ENCODE peak calls at places on chromosomes 7 and 10, in five cellular contexts. R is transverse colon, O is astrocyte of the spinal cord, U is glutamatergic neuron, H is uterus. W is an unnamed sample.

GRCh38 chr7:80634505-80634904 is 3.9 kb upstream of the CD36 start:
- DNase-seq in H (no peak), U (no peak), O (peak), R (no peak), W (no peak)

GRCh38 chr7:18191329-18191728 is 163.7 kb upstream of the PRPS1L1 start:
- DNase-seq in O (no peak), H (no peak), R (no peak), U (no peak), W (no peak)

GRCh38 chr7:123494193-123494796 is 40.1 kb downstream of the IQUB start:
- DNase-seq in R (peak), O (peak), H (peak), U (no peak), W (no peak)

GRCh38 chr10:122388287-122388997 is 13.9 kb downstream of the PLEKHA1 start:
- DNase-seq in O (no peak), U (no peak), R (no peak), H (no peak), W (no peak)

GRCh38 chr10:14838582-14839304 is 637 bp downstream of the HSPA14 start:
- DNase-seq in U (peak), O (peak), R (peak), H (peak), W (peak)

GRCh38 chr10:102764340-102765257 is 20.9 kb downstream of the WBP1L start:
- DNase-seq in U (no peak), H (peak), R (no peak), O (no peak), W (no peak)

GRCh38 chr7:32204361-32205018 is 134.3 kb upstream of the PDE1C start:
- DNase-seq in H (peak), R (peak), O (peak), U (peak), W (peak)

GRCh38 chr7:112523871-112524270 is 43.1 kb downstream of the LSMEM1 start:
- DNase-seq in U (no peak), H (no peak), O (no peak), R (no peak), W (no peak)

GRCh38 chr7:17016402-17017010 is 134.7 kb upstream of the AGR3 start:
- DNase-seq in O (no peak), R (no peak), U (no peak), H (no peak), W (no peak)

GRCh38 chr7:111727905-111728634 is 165.8 kb upstream of the IMMP2L start:
- DNase-seq in H (no peak), U (no peak), O (no peak), R (no peak), W (no peak)

GRCh38 chr7:158931899-158932298 is 75.5 kb downstream of the DYNC2I1 start:
- DNase-seq in O (no peak), R (no peak), H (no peak), U (no peak), W (no peak)

GRCh38 chr10:8069627-8070026 is 15.1 kb downstream of the GATA3 start:
- DNase-seq in R (no peak), U (no peak), O (peak), H (no peak), W (no peak)

GRCh38 chr10:110206988-110207804 is at the start of gene MXI1:
- DNase-seq in R (peak), U (peak), O (peak), H (peak), W (peak)

GRCh38 chr10:71697938-71698709 is 21.5 kb downstream of the C10orf105 start:
- DNase-seq in O (no peak), U (no peak), H (no peak), R (no peak), W (no peak)

GRCh38 chr7:30524545-30524944 is 19.9 kb upstream of the GGCT start:
- DNase-seq in O (no peak), R (no peak), H (no peak), U (no peak), W (no peak)

GRCh38 chr7:106737202-106737562 is 76.2 kb upstream of the CCDC71L start:
- DNase-seq in H (no peak), U (no peak), R (no peak), O (peak), W (no peak)

GRCh38 chr7:138625084-138625848 is 75.9 kb downstream of the SVOPL start:
- DNase-seq in O (no peak), H (no peak), R (no peak), U (no peak), W (no peak)

GRCh38 chr10:31036209-31036608 is 4.5 kb upstream of the ZNF438 start:
- DNase-seq in O (peak), U (peak), H (no peak), R (no peak), W (no peak)

GRCh38 chr7:2025188-2025587 is 207.6 kb downstream of the MAD1L1 start:
- DNase-seq in U (no peak), O (no peak), H (no peak), R (no peak), W (no peak)

GRCh38 chr10:69573056-69573806 is at the start of gene NEUROG3:
- DNase-seq in U (peak), H (no peak), O (no peak), R (no peak), W (no peak)

GRCh38 chr7:81676105-81676811 is 93.6 kb downstream of the HGF start:
- DNase-seq in U (no peak), H (no peak), O (peak), R (no peak), W (no peak)

GRCh38 chr7:1913290-1914282 is 243.5 kb downstream of the ELFN1 start:
- DNase-seq in O (no peak), U (no peak), H (no peak), R (no peak), W (no peak)

GRCh38 chr7:36082910-36083309 is 70.1 kb upstream of the EEPD1 start:
- DNase-seq in H (no peak), O (no peak), U (no peak), R (no peak), W (no peak)

GRCh38 chr7:32890553-32891045 is 961 bp downstream of the KBTBD2 start:
- DNase-seq in H (peak), R (peak), U (no peak), O (peak), W (no peak)

GRCh38 chr7:8155836-8156235 is 106.1 kb downstream of the ICA1 start:
- DNase-seq in O (no peak), U (no peak), R (no peak), H (no peak), W (no peak)

GRCh38 chr10:88213206-88213605 is 349.8 kb downstream of the PTEN start:
- DNase-seq in R (no peak), O (no peak), H (no peak), U (no peak), W (no peak)

GRCh38 chr10:33143160-33143728 is 185.2 kb upstream of the ITGB1 start:
- DNase-seq in R (no peak), H (no peak), U (no peak), O (peak), W (no peak)

GRCh38 chr7:150428671-150429451 is 21.6 kb upstream of the GIMAP8 start:
- DNase-seq in U (peak), H (peak), O (peak), R (peak), W (no peak)

GRCh38 chr10:72567884-72568283 is 58.0 kb downstream of the MICU1 start:
- DNase-seq in H (no peak), O (peak), U (no peak), R (no peak), W (no peak)

GRCh38 chr7:101173752-101174244 is 6.3 kb downstream of the NAT16 start:
- DNase-seq in O (no peak), H (no peak), U (no peak), R (no peak), W (no peak)

GRCh38 chr7:33143996-33144718 is 14.8 kb downstream of the BBS9 start:
- DNase-seq in H (no peak), R (no peak), U (no peak), O (peak), W (no peak)

GRCh38 chr7:44087914-44088838 is 5.8 kb upstream of the POLM start:
- DNase-seq in O (peak), U (no peak), H (peak), R (no peak), W (no peak)

GRCh38 chr7:1912472-1913289 is 242.6 kb downstream of the ELFN1 start:
- DNase-seq in O (peak), R (no peak), U (peak), H (peak), W (no peak)

GRCh38 chr10:52011113-52011512 is 303.0 kb upstream of the DKK1 start:
- DNase-seq in R (no peak), U (no peak), H (no peak), O (no peak), W (no peak)

GRCh38 chr10:118870467-118871243 is 115.9 kb upstream of the CACUL1 start:
- DNase-seq in O (peak), U (no peak), R (no peak), H (peak), W (no peak)

GRCh38 chr7:33650828-33651227 is 254.5 kb upstream of the BMPER start:
- DNase-seq in O (no peak), U (no peak), R (no peak), H (no peak), W (no peak)

GRCh38 chr10:14383266-14383665 is 52.5 kb upstream of the FRMD4A start:
- DNase-seq in R (no peak), U (no peak), O (peak), H (no peak), W (no peak)

GRCh38 chr10:103765168-103765567 is 90.2 kb downstream of the SH3PXD2A start:
- DNase-seq in U (no peak), R (no peak), H (no peak), O (peak), W (no peak)

GRCh38 chr10:2023687-2024086 is 286.4 kb upstream of the ADARB2 start:
- DNase-seq in O (no peak), U (no peak), R (no peak), H (no peak), W (no peak)
- TF ChIP-seq CTCF in O (no peak), U (no peak), R (no peak), H (no peak), W (no peak)

GRCh38 chr7:93175219-93175618 is 27.0 kb upstream of the SAMD9L start:
- DNase-seq in U (no peak), R (no peak), H (no peak), O (no peak), W (no peak)

GRCh38 chr7:93172683-93173082 is 24.5 kb upstream of the SAMD9L start:
- DNase-seq in U (no peak), O (no peak), R (no peak), H (no peak), W (no peak)

GRCh38 chr7:93176961-93177580 is 28.9 kb upstream of the SAMD9L start:
- DNase-seq in U (no peak), R (no peak), H (no peak), O (no peak), W (no peak)

GRCh38 chr7:93179173-93179572 is 31.0 kb upstream of the SAMD9L start:
- DNase-seq in R (no peak), H (no peak), O (no peak), U (no peak), W (no peak)

GRCh38 chr7:93178213-93178612 is 30.0 kb upstream of the SAMD9L start:
- DNase-seq in R (no peak), U (no peak), H (no peak), O (no peak), W (no peak)
- TF ChIP-seq CTCF in R (peak), U (no peak), H (no peak), O (no peak), W (peak)

DNA sequence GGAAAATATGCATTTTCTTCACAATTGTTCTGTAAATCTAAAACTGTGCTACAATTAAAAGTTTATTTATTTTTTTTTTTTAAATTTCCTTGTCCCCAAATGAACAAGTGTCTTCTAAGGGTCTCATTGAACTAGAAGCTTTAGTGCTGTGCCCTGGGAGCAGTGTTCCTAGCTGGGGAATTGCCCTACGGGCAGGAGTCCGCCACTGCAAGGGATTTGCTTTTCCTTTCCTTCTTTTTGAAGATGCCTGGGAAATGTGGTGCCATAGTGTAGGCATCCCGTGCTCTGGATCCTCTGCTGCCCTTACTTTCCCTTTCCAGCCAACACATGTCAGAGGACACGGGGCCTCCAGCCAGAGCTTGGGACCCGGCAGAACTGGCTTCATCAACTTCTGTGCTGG is 177.1 kb upstream of the CTBP2 start:
- DNase-seq in U (no peak), O (no peak), R (no peak), H (no peak), W (no peak)
- TF ChIP-seq CTCF in U (peak), O (no peak), R (no peak), H (no peak), W (no peak)

GRCh38 chr7:87999261-87999660 is 65.2 kb downstream of the ADAM22 start:
- DNase-seq in U (no peak), H (no peak), R (no peak), O (no peak), W (no peak)

GRCh38 chr7:88001744-88002530 is 67.9 kb downstream of the ADAM22 start:
- DNase-seq in O (no peak), U (no peak), R (no peak), H (no peak), W (no peak)

GRCh38 chr7:88005191-88005590 is 71.1 kb downstream of the ADAM22 start:
- DNase-seq in O (no peak), R (no peak), H (no peak), U (no peak), W (no peak)

DNA sequence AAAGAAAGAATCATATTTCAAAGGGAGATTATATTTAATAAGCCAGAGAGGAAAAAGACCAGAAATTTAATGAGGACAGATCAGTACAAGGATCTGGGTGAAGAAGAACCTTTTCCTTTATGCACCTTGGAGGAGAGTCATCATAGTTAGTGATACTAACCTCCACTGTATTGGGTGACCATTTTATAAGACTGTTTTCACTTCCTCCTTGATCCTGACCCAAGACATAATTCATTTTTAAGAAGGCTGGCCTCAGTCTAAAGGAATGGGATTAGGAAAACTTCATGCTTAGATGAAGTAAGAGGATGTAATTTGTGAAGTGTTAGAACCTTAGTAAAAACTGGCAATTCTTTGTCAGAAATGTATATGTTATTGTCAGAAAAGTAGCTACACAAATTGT is 68.6 kb downstream of the ADAM22 start:
- DNase-seq in U (no peak), O (no peak), H (no peak), R (no peak), W (no peak)
- TF ChIP-seq CTCF in U (no peak), O (no peak), H (no peak), R (no peak), W (no peak)

DNA sequence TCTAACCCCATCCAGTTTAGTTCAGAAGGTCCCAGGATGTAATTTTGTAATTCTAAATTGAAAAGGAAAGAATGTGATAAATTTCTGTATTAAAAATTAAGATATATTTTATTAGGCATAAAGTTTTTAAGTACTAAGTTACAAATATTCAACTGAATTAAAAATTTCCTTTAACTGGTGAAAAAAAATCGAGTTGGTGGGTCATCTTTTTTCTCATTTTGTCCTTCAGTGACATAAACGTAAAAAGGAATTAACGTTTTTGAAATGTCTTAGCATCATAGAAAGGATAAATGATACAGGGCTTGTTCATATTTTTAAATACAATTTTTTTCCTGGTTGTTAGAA is 88.5 kb downstream of the BTRC start:
- DNase-seq in R (no peak), U (no peak), O (no peak), H (no peak), W (no peak)
- TF ChIP-seq CTCF in R (no peak), U (no peak), O (no peak), H (no peak), W (no peak)

W was measured in progenitor cell of endocrine pancreas.